ENCODE peak calls at places on chromosomes 6 and 20, in five cellular contexts. J is CD8-positive, alpha-beta T cell; C is lung; H is A549; E is kidney. W is an unnamed sample.

GRCh38 chr6:168355716-168356522 is 36.3 kb upstream of the DACT2 start:
- DNase-seq in J (peak; percentile 35), C (peak; percentile 46), H (peak; percentile 52), E (no peak), W (peak; percentile 73)

GRCh38 chr6:140047321-140047720 is 672.9 kb upstream of the CITED2 start:
- DNase-seq in J (no peak), C (no peak), H (no peak), E (no peak), W (no peak)

GRCh38 chr6:131062245-131063027 is 609 bp downstream of the EPB41L2 start:
- DNase-seq in J (no peak), C (no peak), H (no peak), E (peak; percentile 79), W (no peak)

GRCh38 chr20:63132131-63132714 is 83.7 kb downstream of the YTHDF1 start:
- DNase-seq in J (no peak), C (no peak), H (no peak), E (peak; percentile 41), W (no peak)

GRCh38 chr6:164151161-164151728 is 736.7 kb downstream of the QKI start:
- DNase-seq in J (no peak), C (no peak), H (no peak), E (no peak), W (no peak)

GRCh38 chr6:119083007-119083406 is 4.5 kb upstream of the FAM184A start:
- DNase-seq in J (no peak), C (no peak), H (no peak), E (no peak), W (no peak)

GRCh38 chr6:17527076-17527475 is 73.0 kb upstream of the FAM8A1 start:
- DNase-seq in J (no peak), C (no peak), H (no peak), E (no peak), W (no peak)

GRCh38 chr6:112362027-112362795 is 15.1 kb downstream of the RFPL4B start:
- DNase-seq in J (no peak), C (no peak), H (no peak), E (peak; percentile 66), W (no peak)

GRCh38 chr20:51500936-51501335 is 41.6 kb downstream of the NFATC2 start:
- DNase-seq in J (no peak), C (no peak), H (no peak), E (no peak), W (no peak)

GRCh38 chr6:57173056-57173885 is 1.1 kb downstream of the BAG2 start:
- DNase-seq in J (peak; percentile 53), C (no peak), H (no peak), E (no peak), W (no peak)

GRCh38 chr20:25364180-25364788 is 26.4 kb downstream of the ABHD12 start:
- DNase-seq in J (no peak), C (no peak), H (no peak), E (no peak), W (no peak)

GRCh38 chr6:168158280-168158979 is 79.4 kb upstream of the FRMD1 start:
- DNase-seq in J (peak; percentile 11), C (no peak), H (no peak), E (no peak), W (peak; percentile 57)

GRCh38 chr6:148559848-148560433 is 186.9 kb upstream of the UST start:
- DNase-seq in J (peak; percentile 81), C (peak; percentile 71), H (peak; percentile 52), E (peak; percentile 91), W (peak; percentile 77)

GRCh38 chr6:3211681-3212080 is 15.8 kb downstream of the TUBB2B start:
- DNase-seq in J (peak; percentile 32), C (no peak), H (no peak), E (no peak), W (no peak)

GRCh38 chr6:19268117-19268516 is 569.1 kb upstream of the ID4 start:
- DNase-seq in J (no peak), C (no peak), H (no peak), E (no peak), W (no peak)

GRCh38 chr20:7971536-7972285 is 31.5 kb upstream of the HAO1 start:
- DNase-seq in J (no peak), C (no peak), H (no peak), E (no peak), W (no peak)

GRCh38 chr6:51633424-51633823 is 454.0 kb downstream of the PKHD1 start:
- DNase-seq in J (no peak), C (no peak), H (no peak), E (no peak), W (no peak)

GRCh38 chr6:130583268-130583667 is 217.5 kb downstream of the TMEM200A start:
- DNase-seq in J (no peak), C (no peak), H (no peak), E (no peak), W (no peak)

GRCh38 chr6:151088599-151088935 is 151.2 kb upstream of the AKAP12 start:
- DNase-seq in J (no peak), C (no peak), H (no peak), E (no peak), W (no peak)

DNA sequence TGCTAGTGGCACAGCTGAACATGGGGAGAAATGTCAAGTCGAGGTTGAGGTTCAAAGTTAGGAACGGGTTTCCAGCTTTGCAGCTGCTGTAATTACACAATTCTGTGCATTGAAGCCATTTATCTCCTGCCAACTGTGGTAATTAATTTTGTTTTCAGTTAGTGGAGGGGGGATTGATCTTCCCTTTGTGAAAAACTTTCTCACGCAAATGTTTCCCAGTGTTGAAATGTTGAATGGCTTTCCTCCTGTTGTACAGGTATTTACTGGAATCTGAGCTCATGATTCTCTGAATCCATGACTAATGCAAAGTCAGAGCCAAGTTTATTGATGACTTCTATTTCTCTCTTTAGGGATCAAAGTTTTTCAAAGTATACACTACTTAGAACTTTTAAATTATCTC is 198.4 kb upstream of the SLC35B3 start:
- DNase-seq in J (no peak), C (no peak), H (no peak), E (no peak), W (no peak)
- H3K4me1 ChIP-seq in J (no peaks in the 10 kb centered on the region), C (no peaks in the 10 kb centered on the region), H (no peaks in the 10 kb centered on the region), E (no peaks in the 10 kb centered on the region), W (no peaks in the 10 kb centered on the region)

GRCh38 chr20:45038747-45039469 is 62.0 kb downstream of the KCNS1 start:
- DNase-seq in J (no peak), C (no peak), H (no peak), E (no peak), W (no peak)

GRCh38 chr20:45042978-45043377 is 57.9 kb downstream of the KCNS1 start:
- DNase-seq in J (no peak), C (no peak), H (no peak), E (no peak), W (no peak)

GRCh38 chr20:45044084-45044573 is 56.8 kb downstream of the KCNS1 start:
- DNase-seq in J (no peak), C (peak; percentile 45), H (peak; percentile 75), E (no peak), W (no peak)

GRCh38 chr20:45039470-45039811 is 61.5 kb downstream of the KCNS1 start:
- DNase-seq in J (no peak), C (no peak), H (no peak), E (no peak), W (no peak)

GRCh38 chr20:45041464-45042337 is 59.2 kb downstream of the KCNS1 start:
- DNase-seq in J (no peak), C (no peak), H (peak; percentile 16), E (no peak), W (no peak)
- H3K4me1 ChIP-seq in J (peaks cover 47% of the 10 kb centered on the region), C (peaks cover 10% of the 10 kb centered on the region), H (peaks cover 46% of the 10 kb centered on the region), E (no peaks in the 10 kb centered on the region), W (peaks cover 19% of the 10 kb centered on the region)

GRCh38 chr6:10976571-10976970 is 67.5 kb downstream of the ELOVL2 start:
- DNase-seq in J (no peak), C (no peak), H (no peak), E (peak; percentile 35), W (no peak)
- H3K4me1 ChIP-seq in J (no peaks in the 10 kb centered on the region), C (no peaks in the 10 kb centered on the region), H (no peaks in the 10 kb centered on the region), E (no peaks in the 10 kb centered on the region), W (no peaks in the 10 kb centered on the region)

GRCh38 chr20:32207211-32207625 is 325 bp downstream of the PLAGL2 start:
- DNase-seq in J (no peak), C (no peak), H (no peak), E (peak; percentile 74), W (no peak)
- H3K4me1 ChIP-seq in J (peaks cover 53% of the 10 kb centered on the region), C (peaks cover 43% of the 10 kb centered on the region), H (peaks cover 30% of the 10 kb centered on the region), E (peaks cover 45% of the 10 kb centered on the region), W (no peaks in the 10 kb centered on the region)

GRCh38 chr6:107655245-107655644 is 165.3 kb downstream of the SOBP start:
- DNase-seq in J (no peak), C (no peak), H (no peak), E (no peak), W (no peak)
- H3K4me1 ChIP-seq in J (peaks cover 30% of the 10 kb centered on the region), C (peaks cover 5% of the 10 kb centered on the region), H (no peaks in the 10 kb centered on the region), E (no peaks in the 10 kb centered on the region), W (peaks cover 37% of the 10 kb centered on the region)

DNA sequence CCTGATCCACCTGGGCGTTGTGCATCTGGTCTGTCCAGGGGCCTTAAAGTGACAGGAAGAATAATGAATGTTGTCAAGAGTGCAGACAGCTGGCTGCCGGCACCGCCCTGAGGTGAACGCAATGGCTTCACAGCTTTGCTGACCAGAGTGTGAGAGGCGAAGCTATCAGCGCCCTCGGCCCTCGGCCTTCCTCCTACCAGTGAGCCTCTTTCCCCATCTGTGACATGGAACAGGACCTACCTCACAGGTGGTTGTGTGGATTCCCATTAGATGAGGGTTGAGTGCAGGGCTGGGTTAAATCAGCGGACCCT is 54.8 kb downstream of the CTCFL start:
- DNase-seq in J (no peak), C (no peak), H (no peak), E (peak; percentile 50), W (no peak)
- H3K4me1 ChIP-seq in J (peaks cover 26% of the 10 kb centered on the region), C (no peaks in the 10 kb centered on the region), H (no peaks in the 10 kb centered on the region), E (no peaks in the 10 kb centered on the region), W (peaks cover 42% of the 10 kb centered on the region)

DNA sequence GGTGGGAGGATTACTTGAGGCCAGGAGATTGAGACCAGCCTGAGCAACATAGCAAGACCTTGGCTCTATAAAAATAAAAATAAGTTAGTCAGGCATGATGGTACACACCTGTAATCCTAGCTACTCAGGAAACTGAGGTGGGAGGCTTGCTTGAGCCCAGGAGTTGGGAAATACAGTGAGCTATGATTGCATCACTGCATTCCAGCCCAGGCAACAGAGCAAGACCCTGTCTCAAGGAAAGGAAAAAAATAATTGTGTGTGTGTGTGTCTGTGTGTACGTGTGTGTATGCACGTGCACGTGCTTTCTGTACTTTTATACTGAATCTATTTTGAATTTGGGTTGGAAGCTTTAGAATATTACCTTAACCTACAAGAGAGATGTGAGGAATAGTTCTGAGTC is 58.9 kb downstream of the KIZ start:
- DNase-seq in J (no peak), C (no peak), H (peak; percentile 14), E (no peak), W (no peak)
- H3K4me1 ChIP-seq in J (no peaks in the 10 kb centered on the region), C (peaks cover 7% of the 10 kb centered on the region), H (peaks cover 32% of the 10 kb centered on the region), E (no peaks in the 10 kb centered on the region), W (no peaks in the 10 kb centered on the region)

GRCh38 chr20:17633850-17634500 is 48.1 kb downstream of the RRBP1 start:
- DNase-seq in J (no peak), C (no peak), H (no peak), E (no peak), W (no peak)
- H3K4me1 ChIP-seq in J (no peaks in the 10 kb centered on the region), C (no peaks in the 10 kb centered on the region), H (no peaks in the 10 kb centered on the region), E (peaks cover 3% of the 10 kb centered on the region), W (no peaks in the 10 kb centered on the region)